ENCODE peak calls at places on chromosomes 16 and 17, in nine cellular contexts. One of them, this sample, is unnamed.
A peak's percentile ranks its signal among the peaks of the same experiment; 100 is the strongest.

GRCh38 chr16:54952195-54952594 is 21.5 kb downstream of the IRX5 start:
- DNase-seq in skeletal muscle cell: no peak
- DNase-seq in NCI-H446 treated with DMSO at 0.1 percent for 48 hours: no peak
- DNase-seq in KBM-7: no peak
- DNase-seq in stimulated activated CD8-positive, alpha-beta memory T cell treated with anti-CD3 and anti-CD28 coated beads, Interleukin-4, amount 100 ng/mL, for 48 hours: no peak
- DNase-seq in EL: no peak
- DNase-seq in RWPE1: no peak
- DNase-seq in progenitor cell of endocrine pancreas: no peak
- DNase-seq in NCI-H345: no peak
- DNase-seq in this sample: no peak

GRCh38 chr17:8466466-8466865 is 30.8 kb downstream of the NDEL1 start:
- DNase-seq in stimulated activated CD8-positive, alpha-beta memory T cell treated with anti-CD3 and anti-CD28 coated beads, Interleukin-4, amount 100 ng/mL, for 48 hours: no peak
- DNase-seq in NCI-H345: no peak
- DNase-seq in RWPE1: no peak
- DNase-seq in skeletal muscle cell: no peak
- DNase-seq in NCI-H446 treated with DMSO at 0.1 percent for 48 hours: no peak
- DNase-seq in KBM-7: no peak
- DNase-seq in EL: peak; percentile 14
- DNase-seq in progenitor cell of endocrine pancreas: no peak
- DNase-seq in this sample: no peak

GRCh38 chr17:46878055-46878454 is 26.7 kb downstream of the WNT9B start:
- DNase-seq in KBM-7: no peak
- DNase-seq in stimulated activated CD8-positive, alpha-beta memory T cell treated with anti-CD3 and anti-CD28 coated beads, Interleukin-4, amount 100 ng/mL, for 48 hours: no peak
- DNase-seq in NCI-H345: no peak
- DNase-seq in NCI-H446 treated with DMSO at 0.1 percent for 48 hours: no peak
- DNase-seq in RWPE1: no peak
- DNase-seq in skeletal muscle cell: no peak
- DNase-seq in EL: no peak
- DNase-seq in progenitor cell of endocrine pancreas: no peak
- DNase-seq in this sample: no peak

GRCh38 chr16:56289412-56289811 is 98.1 kb downstream of the GNAO1 start:
- DNase-seq in NCI-H345: no peak
- DNase-seq in stimulated activated CD8-positive, alpha-beta memory T cell treated with anti-CD3 and anti-CD28 coated beads, Interleukin-4, amount 100 ng/mL, for 48 hours: no peak
- DNase-seq in progenitor cell of endocrine pancreas: no peak
- DNase-seq in skeletal muscle cell: no peak
- DNase-seq in KBM-7: no peak
- DNase-seq in EL: no peak
- DNase-seq in NCI-H446 treated with DMSO at 0.1 percent for 48 hours: no peak
- DNase-seq in RWPE1: no peak
- DNase-seq in this sample: no peak

GRCh38 chr17:65564793-65565192 is 3.3 kb upstream of the AXIN2 start:
- DNase-seq in EL: no peak
- DNase-seq in RWPE1: no peak
- DNase-seq in KBM-7: no peak
- DNase-seq in skeletal muscle cell: no peak
- DNase-seq in NCI-H345: peak; percentile 77
- DNase-seq in progenitor cell of endocrine pancreas: no peak
- DNase-seq in stimulated activated CD8-positive, alpha-beta memory T cell treated with anti-CD3 and anti-CD28 coated beads, Interleukin-4, amount 100 ng/mL, for 48 hours: no peak
- DNase-seq in NCI-H446 treated with DMSO at 0.1 percent for 48 hours: no peak
- DNase-seq in this sample: no peak

GRCh38 chr17:74176546-74177001 is 26.9 kb upstream of the RPL38 start:
- DNase-seq in RWPE1: peak; percentile 67
- DNase-seq in EL: peak; percentile 57
- DNase-seq in NCI-H345: peak; percentile 80
- DNase-seq in NCI-H446 treated with DMSO at 0.1 percent for 48 hours: peak; percentile 43
- DNase-seq in progenitor cell of endocrine pancreas: peak; percentile 60
- DNase-seq in KBM-7: peak; percentile 74
- DNase-seq in stimulated activated CD8-positive, alpha-beta memory T cell treated with anti-CD3 and anti-CD28 coated beads, Interleukin-4, amount 100 ng/mL, for 48 hours: peak; percentile 73
- DNase-seq in skeletal muscle cell: no peak
- DNase-seq in this sample: peak; percentile 74

GRCh38 chr17:43671075-43671692 is 9.5 kb upstream of the MEOX1 start:
- DNase-seq in stimulated activated CD8-positive, alpha-beta memory T cell treated with anti-CD3 and anti-CD28 coated beads, Interleukin-4, amount 100 ng/mL, for 48 hours: no peak
- DNase-seq in NCI-H446 treated with DMSO at 0.1 percent for 48 hours: peak; percentile 84
- DNase-seq in EL: peak; percentile 53
- DNase-seq in skeletal muscle cell: peak; percentile 67
- DNase-seq in RWPE1: no peak
- DNase-seq in KBM-7: no peak
- DNase-seq in NCI-H345: peak; percentile 5
- DNase-seq in progenitor cell of endocrine pancreas: no peak
- DNase-seq in this sample: no peak

GRCh38 chr16:16169615-16170014 is 53.7 kb downstream of the ABCC6 start:
- DNase-seq in stimulated activated CD8-positive, alpha-beta memory T cell treated with anti-CD3 and anti-CD28 coated beads, Interleukin-4, amount 100 ng/mL, for 48 hours: no peak
- DNase-seq in NCI-H446 treated with DMSO at 0.1 percent for 48 hours: no peak
- DNase-seq in EL: no peak
- DNase-seq in KBM-7: no peak
- DNase-seq in NCI-H345: no peak
- DNase-seq in skeletal muscle cell: no peak
- DNase-seq in RWPE1: no peak
- DNase-seq in progenitor cell of endocrine pancreas: no peak
- DNase-seq in this sample: no peak

GRCh38 chr17:15398291-15398690 is 56.9 kb upstream of the TEKT3 start:
- DNase-seq in RWPE1: no peak
- DNase-seq in EL: peak; percentile 78
- DNase-seq in KBM-7: peak; percentile 91
- DNase-seq in progenitor cell of endocrine pancreas: no peak
- DNase-seq in NCI-H345: peak; percentile 5
- DNase-seq in skeletal muscle cell: no peak
- DNase-seq in stimulated activated CD8-positive, alpha-beta memory T cell treated with anti-CD3 and anti-CD28 coated beads, Interleukin-4, amount 100 ng/mL, for 48 hours: no peak
- DNase-seq in NCI-H446 treated with DMSO at 0.1 percent for 48 hours: no peak
- DNase-seq in this sample: no peak

GRCh38 chr17:3738562-3739295 is 15.0 kb downstream of the HASPIN start:
- DNase-seq in EL: no peak
- DNase-seq in progenitor cell of endocrine pancreas: no peak
- DNase-seq in NCI-H446 treated with DMSO at 0.1 percent for 48 hours: no peak
- DNase-seq in skeletal muscle cell: no peak
- DNase-seq in RWPE1: peak; percentile 46
- DNase-seq in NCI-H345: peak; percentile 10
- DNase-seq in stimulated activated CD8-positive, alpha-beta memory T cell treated with anti-CD3 and anti-CD28 coated beads, Interleukin-4, amount 100 ng/mL, for 48 hours: peak; percentile 78
- DNase-seq in KBM-7: no peak
- DNase-seq in this sample: peak; percentile 85

GRCh38 chr16:81645303-81645702 is 133.8 kb upstream of the PLCG2 start:
- DNase-seq in EL: peak; percentile 86
- DNase-seq in progenitor cell of endocrine pancreas: no peak
- DNase-seq in KBM-7: no peak
- DNase-seq in NCI-H345: peak; percentile 92
- DNase-seq in skeletal muscle cell: peak; percentile 89
- DNase-seq in stimulated activated CD8-positive, alpha-beta memory T cell treated with anti-CD3 and anti-CD28 coated beads, Interleukin-4, amount 100 ng/mL, for 48 hours: no peak
- DNase-seq in NCI-H446 treated with DMSO at 0.1 percent for 48 hours: peak; percentile 87
- DNase-seq in RWPE1: peak; percentile 60
- DNase-seq in this sample: no peak

GRCh38 chr17:45748911-45749310 is 35.2 kb upstream of the CRHR1 start:
- DNase-seq in stimulated activated CD8-positive, alpha-beta memory T cell treated with anti-CD3 and anti-CD28 coated beads, Interleukin-4, amount 100 ng/mL, for 48 hours: no peak
- DNase-seq in NCI-H345: peak; percentile 45
- DNase-seq in RWPE1: no peak
- DNase-seq in EL: no peak
- DNase-seq in progenitor cell of endocrine pancreas: no peak
- DNase-seq in skeletal muscle cell: no peak
- DNase-seq in NCI-H446 treated with DMSO at 0.1 percent for 48 hours: no peak
- DNase-seq in KBM-7: no peak
- DNase-seq in this sample: no peak

GRCh38 chr17:82272495-82273326 is 789 bp downstream of the CSNK1D start:
- DNase-seq in progenitor cell of endocrine pancreas: peak; percentile 39
- DNase-seq in skeletal muscle cell: no peak
- DNase-seq in NCI-H345: peak; percentile 51
- DNase-seq in EL: no peak
- DNase-seq in RWPE1: no peak
- DNase-seq in KBM-7: peak; percentile 43
- DNase-seq in stimulated activated CD8-positive, alpha-beta memory T cell treated with anti-CD3 and anti-CD28 coated beads, Interleukin-4, amount 100 ng/mL, for 48 hours: peak; percentile 58
- DNase-seq in NCI-H446 treated with DMSO at 0.1 percent for 48 hours: no peak
- DNase-seq in this sample: peak; percentile 79

GRCh38 chr17:29572691-29573557 is 4.4 kb downstream of the TP53I13 start:
- DNase-seq in KBM-7: no peak
- DNase-seq in stimulated activated CD8-positive, alpha-beta memory T cell treated with anti-CD3 and anti-CD28 coated beads, Interleukin-4, amount 100 ng/mL, for 48 hours: peak; percentile 74
- DNase-seq in RWPE1: no peak
- DNase-seq in NCI-H345: no peak
- DNase-seq in EL: peak; percentile 42
- DNase-seq in skeletal muscle cell: no peak
- DNase-seq in progenitor cell of endocrine pancreas: peak; percentile 59
- DNase-seq in NCI-H446 treated with DMSO at 0.1 percent for 48 hours: no peak
- DNase-seq in this sample: peak; percentile 86

GRCh38 chr17:8821446-8822105 is 22.4 kb upstream of the MFSD6L start:
- DNase-seq in RWPE1: no peak
- DNase-seq in NCI-H345: no peak
- DNase-seq in EL: no peak
- DNase-seq in NCI-H446 treated with DMSO at 0.1 percent for 48 hours: no peak
- DNase-seq in progenitor cell of endocrine pancreas: no peak
- DNase-seq in stimulated activated CD8-positive, alpha-beta memory T cell treated with anti-CD3 and anti-CD28 coated beads, Interleukin-4, amount 100 ng/mL, for 48 hours: no peak
- DNase-seq in KBM-7: no peak
- DNase-seq in skeletal muscle cell: no peak
- DNase-seq in this sample: peak; percentile 32

GRCh38 chr17:33811006-33811760 is 443.9 kb upstream of the CCL2 start:
- DNase-seq in stimulated activated CD8-positive, alpha-beta memory T cell treated with anti-CD3 and anti-CD28 coated beads, Interleukin-4, amount 100 ng/mL, for 48 hours: no peak
- DNase-seq in skeletal muscle cell: no peak
- DNase-seq in RWPE1: no peak
- DNase-seq in NCI-H345: no peak
- DNase-seq in KBM-7: no peak
- DNase-seq in NCI-H446 treated with DMSO at 0.1 percent for 48 hours: no peak
- DNase-seq in EL: no peak
- DNase-seq in progenitor cell of endocrine pancreas: no peak
- DNase-seq in this sample: no peak

This sample was measured in activated CD8-positive, alpha-beta memory T cell treated with anti-CD3 and anti-CD28 coated beads for 24 hours.